ENCODE peak calls at places on chromosomes 1 and 21, in seven cellular contexts. G is HAP-1, A is mucosa of descending colon, Z is heart right ventricle, J is ovary, X is psoas muscle, B is PC-3. H is an unnamed sample. For H3K9me3, the result is how much of the 10 kb centered on the place peaks cover.

GRCh38 chr1:115466433-115466832 is 128.4 kb upstream of the NGF start:
- DNase-seq in B (no peak), Z (no peak), A (no peak), J (no peak), X (no peak), G (no peak), H (peak)

GRCh38 chr1:6162341-6162740 is 17.8 kb downstream of the CHD5 start:
- DNase-seq in J (no peak), G (no peak), X (no peak), B (no peak), Z (no peak), A (no peak), H (no peak)

GRCh38 chr1:157429841-157430240 is 122.5 kb downstream of the FCRL5 start:
- DNase-seq in G (no peak), X (no peak), J (no peak), Z (no peak), B (no peak), A (no peak), H (no peak)

GRCh38 chr1:51285055-51285454 is 45.3 kb downstream of the TTC39A start:
- DNase-seq in Z (no peak), A (no peak), G (no peak), X (no peak), B (no peak), J (no peak), H (no peak)

GRCh38 chr21:46393941-46394818 is 64.5 kb upstream of the DIP2A start:
- DNase-seq in Z (no peak), B (no peak), X (peak), G (no peak), A (no peak), J (no peak), H (no peak)

GRCh38 chr21:44920694-44921604 is at the start of gene ITGB2:
- DNase-seq in B (no peak), J (no peak), A (no peak), Z (peak), X (peak), G (no peak), H (no peak)

GRCh38 chr1:222892137-222892763 is 77.4 kb downstream of the DISP1 start:
- DNase-seq in X (no peak), G (no peak), B (peak), Z (no peak), J (no peak), A (no peak), H (no peak)

GRCh38 chr1:96979287-96979686 is 257.7 kb downstream of the PTBP2 start:
- DNase-seq in X (no peak), Z (no peak), G (no peak), J (no peak), B (no peak), A (no peak), H (no peak)

GRCh38 chr1:154157520-154158306 is 2.8 kb upstream of the NUP210L start:
- DNase-seq in X (no peak), B (no peak), A (no peak), G (no peak), Z (no peak), J (no peak), H (no peak)

GRCh38 chr1:173406783-173407230 is 70.3 kb upstream of the PRDX6 start:
- DNase-seq in J (no peak), Z (no peak), A (no peak), G (no peak), B (no peak), X (no peak), H (no peak)

GRCh38 chr1:115139381-115139780 is 50.1 kb upstream of the TSPAN2 start:
- DNase-seq in B (no peak), X (no peak), G (no peak), J (no peak), Z (no peak), A (no peak), H (no peak)

GRCh38 chr1:89844860-89845259 is 24.0 kb downstream of the LRRC8D start:
- DNase-seq in A (no peak), G (no peak), J (no peak), Z (no peak), X (no peak), B (no peak), H (no peak)
- H3K4me3 ChIP-seq in A (no peak), G (no peak), J (no peak), Z (no peak), X (no peak), B (peak), H (no peak)

GRCh38 chr1:49824261-49824660 is 199.5 kb downstream of the AGBL4 start:
- DNase-seq in A (no peak), B (no peak), G (no peak), J (no peak), X (no peak), Z (no peak), H (no peak)
- H3K9me3 ChIP-seq in A (under half), B (under half), G (under half), J (under half), X (under half), Z (under half), H (under half)

GRCh38 chr1:182620924-182621585 is 16.9 kb upstream of the RGS16 start:
- DNase-seq in G (no peak), Z (no peak), B (no peak), J (no peak), A (no peak), X (no peak), H (no peak)
- H3K4me3 ChIP-seq in G (no peak), Z (no peak), B (no peak), J (no peak), A (no peak), X (no peak), H (no peak)

GRCh38 chr1:152663098-152663497 is at the start of gene LCE2D:
- DNase-seq in B (no peak), J (no peak), X (no peak), Z (no peak), A (no peak), G (no peak), H (no peak)
- H3K9me3 ChIP-seq in B (under half), J (under half), X (under half), Z (under half), A (under half), G (under half), H (under half)

GRCh38 chr1:54459714-54460113 is 53.5 kb upstream of the SSBP3 start:
- DNase-seq in Z (no peak), A (no peak), G (peak), B (no peak), X (no peak), J (peak), H (no peak)
- H3K4me3 ChIP-seq in Z (no peak), A (no peak), G (no peak), B (no peak), X (no peak), J (no peak), H (no peak)

GRCh38 chr1:2972879-2973575 is 48.2 kb upstream of the ACTRT2 start:
- DNase-seq in J (no peak), X (no peak), Z (no peak), B (no peak), G (peak), A (no peak), H (no peak)

GRCh38 chr1:2971609-2972008 is 49.7 kb upstream of the ACTRT2 start:
- DNase-seq in X (no peak), J (no peak), Z (no peak), B (no peak), A (no peak), G (peak), H (no peak)

GRCh38 chr1:2971146-2971501 is 50.1 kb upstream of the ACTRT2 start:
- DNase-seq in B (no peak), G (no peak), X (no peak), J (no peak), Z (no peak), A (no peak), H (no peak)

GRCh38 chr1:2973661-2974593 is 47.3 kb upstream of the ACTRT2 start:
- DNase-seq in J (no peak), X (no peak), G (peak), Z (no peak), B (no peak), A (no peak), H (no peak)

GRCh38 chr1:2972011-2972878 is 49.0 kb upstream of the ACTRT2 start:
- DNase-seq in Z (no peak), X (no peak), B (no peak), A (no peak), G (peak), J (no peak), H (no peak)
- H3K9me3 ChIP-seq in Z (under half), X (under half), B (under half), A (under half), G (under half), J (under half), H (under half)

H was measured in right atrium auricular region.